ENCODE peak calls at places on chromosomes 1 and 21, in seven cellular contexts. A is HCT116, I is A549, L is esophagus squamous epithelium, U is tibial nerve, G is endothelial cell of umbilical vein, W is lower leg skin. T is an unnamed sample.

GRCh38 chr1:158939180-158939579 is 7.8 kb downstream of the PYHIN1 start:
- DNase-seq in A (no peak), G (no peak), L (no peak), I (no peak), U (no peak), W (no peak), T (no peak)

GRCh38 chr1:168372857-168373520 is 92.3 kb downstream of the TBX19 start:
- DNase-seq in W (no peak), A (no peak), G (no peak), U (no peak), I (no peak), L (no peak), T (no peak)

GRCh38 chr1:111758373-111758772 is 2.7 kb downstream of the DDX20 start:
- DNase-seq in L (no peak), W (no peak), A (no peak), G (no peak), U (no peak), I (peak), T (no peak)

GRCh38 chr1:94090761-94091160 is 30.2 kb downstream of the ABCA4 start:
- DNase-seq in L (no peak), I (no peak), U (no peak), A (no peak), W (no peak), G (no peak), T (no peak)

GRCh38 chr1:30883389-30884172 is 25.0 kb downstream of the SDC3 start:
- DNase-seq in W (no peak), L (no peak), I (no peak), G (no peak), A (no peak), U (no peak), T (no peak)

GRCh38 chr21:14273736-14274538 is 58.0 kb downstream of the RBM11 start:
- DNase-seq in G (no peak), A (no peak), W (no peak), I (no peak), U (no peak), L (no peak), T (no peak)

GRCh38 chr1:64471218-64471719 is 1.3 kb downstream of the CACHD1 start:
- DNase-seq in L (no peak), W (peak), G (peak), I (no peak), U (no peak), A (no peak), T (no peak)

GRCh38 chr1:2316451-2316940 is 74.9 kb downstream of the MORN1 start:
- DNase-seq in U (no peak), G (no peak), L (no peak), W (no peak), A (no peak), I (no peak), T (no peak)

GRCh38 chr1:23848673-23849616 is 19.1 kb downstream of the FUCA1 start:
- DNase-seq in I (no peak), U (no peak), G (no peak), A (no peak), L (no peak), W (no peak), T (no peak)

GRCh38 chr1:33470495-33471012 is 1.9 kb upstream of the ZSCAN20 start:
- DNase-seq in L (peak), A (peak), I (peak), U (peak), W (peak), G (peak), T (no peak)

GRCh38 chr1:33471416-33471815 is 1.0 kb upstream of the ZSCAN20 start:
- DNase-seq in G (no peak), W (no peak), U (no peak), L (no peak), A (no peak), I (no peak), T (no peak)

GRCh38 chr1:33473900-33474299 is 1.5 kb downstream of the ZSCAN20 start:
- DNase-seq in U (no peak), L (no peak), W (no peak), I (no peak), A (no peak), G (no peak), T (no peak)

GRCh38 chr1:33468972-33469371 is 3.5 kb upstream of the ZSCAN20 start:
- DNase-seq in I (no peak), G (no peak), A (no peak), L (no peak), W (no peak), U (no peak), T (no peak)

DNA sequence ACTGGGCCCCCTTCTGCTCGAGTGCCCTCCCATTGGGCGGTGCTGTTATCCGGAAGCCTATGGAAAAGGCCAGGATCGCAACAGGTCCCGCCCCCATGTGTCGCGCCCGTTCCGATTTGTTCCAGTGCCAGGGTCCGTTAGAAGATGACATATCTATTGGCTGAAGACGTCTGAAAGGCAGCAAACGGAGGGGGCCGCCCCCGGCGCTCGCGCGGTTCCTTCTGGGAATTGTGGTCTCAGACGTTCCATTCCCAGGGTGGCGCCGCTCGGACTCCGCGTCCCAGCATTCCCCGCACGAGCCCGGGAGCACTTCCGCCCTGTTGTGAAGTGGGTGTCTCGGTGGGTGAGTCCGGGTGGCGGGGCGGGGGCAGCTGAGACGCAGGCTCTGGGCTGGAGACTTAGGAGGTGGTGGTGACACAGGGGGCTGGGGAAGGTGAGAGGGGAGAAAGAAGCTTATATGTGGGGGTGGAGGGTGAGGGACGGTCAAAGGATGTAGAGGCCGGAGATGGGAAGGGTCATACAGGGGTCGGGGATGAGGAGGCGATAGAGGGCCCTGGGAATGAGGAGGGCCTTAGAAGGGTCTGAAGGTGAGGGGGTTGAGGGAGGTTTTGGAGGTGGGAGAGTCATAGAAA is at the start of gene ZSCAN20:
- DNase-seq in A (peak), L (peak), I (peak), G (peak), U (peak), W (peak), T (no peak)
- TF ChIP-seq POLR2A in A (no peak), L (no peak), I (peak), G (peak), U (peak), W (no peak), T (no peak)

GRCh38 chr1:50970927-50971582 is 1.0 kb downstream of the CDKN2C start:
- DNase-seq in I (no peak), L (no peak), G (peak), A (no peak), U (no peak), W (no peak), T (no peak)

GRCh38 chr1:50968884-50969610 is 998 bp upstream of the CDKN2C start:
- DNase-seq in A (no peak), L (no peak), W (no peak), I (peak), U (no peak), G (peak), T (no peak)

GRCh38 chr1:50968021-50968883 is 1.8 kb upstream of the CDKN2C start:
- DNase-seq in G (peak), W (peak), U (peak), L (peak), I (peak), A (peak), T (no peak)

GRCh38 chr1:50970508-50970885 is 452 bp downstream of the CDKN2C start:
- DNase-seq in A (no peak), L (no peak), U (no peak), G (no peak), I (no peak), W (no peak), T (no peak)

GRCh38 chr1:50969611-50970507 is at the start of gene CDKN2C:
- DNase-seq in G (peak), W (peak), I (peak), L (no peak), U (peak), A (no peak), T (no peak)
- H3K4me3 ChIP-seq in G (peak), W (peak), I (peak), L (peak), U (peak), A (peak), T (peak)

GRCh38 chr1:155318082-155318481 is 2.6 kb upstream of the RUSC1 start:
- DNase-seq in I (no peak), G (no peak), U (no peak), A (no peak), W (no peak), L (no peak), T (no peak)
- TF ChIP-seq POLR2A in I (no peak), G (no peak), U (no peak), A (no peak), W (no peak), L (no peak), T (no peak)

DNA sequence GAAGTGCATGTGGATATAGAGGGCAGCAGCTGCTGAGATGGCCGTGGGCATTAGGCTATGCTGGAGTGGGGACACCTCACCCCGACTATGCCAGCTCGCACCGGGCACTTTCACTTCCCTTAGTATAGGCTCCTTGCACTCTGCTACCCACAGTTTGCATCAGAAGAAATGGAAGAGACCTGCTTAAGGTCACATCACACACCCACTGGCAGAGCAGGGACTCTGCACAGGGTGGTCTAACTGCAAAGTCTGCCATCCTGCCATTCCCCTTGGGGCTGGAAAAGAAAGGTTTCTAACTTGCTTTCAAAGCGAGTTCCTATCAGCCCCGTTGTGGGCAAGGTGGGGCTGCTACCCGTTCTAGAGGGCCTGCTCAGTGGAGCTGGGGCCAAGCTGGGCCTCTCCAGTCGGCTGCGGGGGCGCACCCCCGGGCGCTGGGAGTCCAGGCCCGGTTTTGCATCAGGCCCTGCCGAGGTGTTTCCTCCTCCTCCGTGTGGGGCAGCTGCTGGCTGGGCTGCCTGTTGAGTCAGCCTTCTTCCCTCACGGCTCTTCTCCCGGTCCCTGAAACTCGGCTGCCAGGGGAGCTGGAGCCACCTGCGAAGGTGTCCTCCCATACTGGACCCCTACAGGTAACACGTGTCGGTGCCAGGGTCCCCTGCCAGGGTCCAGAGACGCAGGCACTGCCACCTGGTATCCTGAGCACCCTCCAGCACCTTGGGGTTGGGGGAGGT is at the start of gene SYTL1:
- DNase-seq in W (no peak), L (no peak), U (no peak), I (peak), G (no peak), A (peak), T (no peak)
- H3K4me3 ChIP-seq in W (peak), L (peak), U (peak), I (peak), G (no peak), A (peak), T (peak)

DNA sequence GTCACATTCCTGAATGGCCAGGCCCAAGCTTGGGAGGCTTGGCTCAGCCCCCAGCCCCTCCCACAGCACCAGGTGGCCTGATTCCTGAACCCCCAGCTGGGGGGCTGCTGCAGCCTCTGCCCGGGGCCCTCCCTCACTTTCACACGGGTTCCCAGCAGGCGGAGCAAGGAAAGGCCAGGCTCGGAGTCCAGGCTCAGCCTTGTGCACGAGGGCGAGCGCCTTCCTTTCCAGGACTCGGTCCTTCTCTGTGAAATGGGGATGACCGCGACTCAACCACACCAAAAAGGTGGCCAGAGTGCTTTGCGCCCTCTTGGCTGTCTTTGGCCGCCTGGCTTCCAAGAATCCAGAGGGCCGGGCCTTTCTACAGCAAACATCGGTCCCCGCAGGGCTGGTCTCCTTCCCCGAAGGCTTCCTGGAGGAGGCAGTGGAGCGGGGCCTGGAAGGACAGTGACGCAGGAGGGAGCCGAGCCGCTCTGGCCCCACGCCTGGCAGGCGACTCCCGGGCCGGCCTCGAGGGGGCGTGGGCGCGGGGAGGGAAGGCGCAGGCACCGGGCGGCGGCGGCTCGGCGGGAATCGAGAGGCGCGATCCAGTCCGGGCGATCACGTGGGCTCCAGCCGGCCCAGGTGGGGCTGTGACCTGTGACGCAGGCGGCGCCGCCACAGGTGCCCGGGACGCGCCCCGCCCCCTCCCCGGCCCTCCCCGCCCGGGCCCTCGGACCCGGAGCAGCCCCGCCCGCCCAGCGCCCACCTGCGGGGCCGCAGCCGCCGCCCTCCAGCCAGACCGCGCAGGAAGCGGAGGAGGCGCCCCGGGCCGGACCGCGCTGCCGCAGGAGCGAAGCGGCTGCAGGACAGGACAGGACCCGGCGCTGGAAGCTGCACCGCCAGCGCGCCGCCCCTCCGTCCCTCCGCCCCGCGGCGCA is at the start of gene ARHGEF16:
- DNase-seq in I (peak), A (peak), W (no peak), G (peak), U (no peak), L (no peak), T (no peak)
- TF ChIP-seq POLR2A in I (no peak), A (no peak), W (no peak), G (no peak), U (no peak), L (no peak), T (no peak)

DNA sequence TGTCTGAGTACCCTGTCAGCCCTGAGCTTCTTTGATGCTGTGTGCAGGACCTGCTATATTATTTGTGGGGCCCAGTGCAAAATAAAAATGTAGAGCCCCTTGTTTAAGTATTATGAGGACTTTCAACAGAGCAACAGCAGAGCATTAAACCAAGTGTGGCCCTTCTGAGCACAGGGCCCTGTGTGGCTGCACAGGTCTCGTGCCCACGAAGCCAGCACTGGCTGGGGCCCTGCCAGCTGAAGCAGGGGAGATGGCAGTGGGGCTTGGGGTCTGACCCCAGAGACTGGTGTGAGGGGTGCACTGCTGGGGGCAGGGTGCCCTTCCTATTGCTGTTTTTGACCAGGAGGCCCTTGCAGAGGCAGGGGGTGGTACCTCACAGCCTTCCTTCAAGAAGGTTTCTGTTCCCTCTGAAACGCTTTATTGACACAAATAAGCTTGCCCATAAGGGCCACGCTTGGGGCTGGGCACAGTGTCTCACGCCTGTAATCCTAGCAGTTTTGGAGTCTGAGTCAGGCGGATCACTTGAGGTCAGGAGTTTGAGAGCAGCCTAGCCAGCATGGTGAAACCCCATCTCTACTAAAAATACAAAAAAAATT is 2.2 kb upstream of the SEMA4A start:
- DNase-seq in U (no peak), W (no peak), L (no peak), G (no peak), I (no peak), A (no peak), T (no peak)
- H3K4me3 ChIP-seq in U (no peak), W (no peak), L (no peak), G (no peak), I (no peak), A (no peak), T (no peak)

T was measured in vagina.